ENCODE peak calls at places on chromosomes 5 and 9, in eight cellular contexts. R is PC-3; L is CD4-positive, alpha-beta T cell; G is tibial artery; F is Calu3; Y is adrenal gland; T is AG04449; J is GM10248. D is an unnamed sample.

GRCh38 chr9:72140582-72140981 is 8.7 kb upstream of the GDA start:
- DNase-seq in R (peak), L (no peak), G (no peak), F (peak), Y (no peak), T (no peak), J (no peak), D (no peak)

GRCh38 chr9:33101104-33101951 is 24.9 kb upstream of the SMU1 start:
- DNase-seq in R (peak), L (no peak), G (no peak), F (no peak), Y (peak), T (peak), J (no peak), D (no peak)

GRCh38 chr9:21904776-21905175 is 89.4 kb downstream of the CDKN2A start:
- DNase-seq in R (peak), L (no peak), G (no peak), F (no peak), Y (no peak), T (no peak), J (no peak), D (no peak)

GRCh38 chr9:88587182-88587581 is 52.2 kb downstream of the NXNL2 start:
- DNase-seq in R (peak), L (no peak), G (no peak), F (peak), Y (no peak), T (no peak), J (no peak), D (no peak)

GRCh38 chr5:96146675-96147074 is 185.0 kb upstream of the ELL2 start:
- DNase-seq in R (peak), L (no peak), G (no peak), F (no peak), Y (peak), T (peak), J (peak), D (no peak)

GRCh38 chr9:9352877-9353481 is 1259.8 kb downstream of the PTPRD start:
- DNase-seq in R (peak), L (no peak), G (no peak), F (peak), Y (no peak), T (no peak), J (no peak), D (no peak)

GRCh38 chr5:16853511-16853910 is 82.6 kb downstream of the MYO10 start:
- DNase-seq in R (no peak), L (no peak), G (no peak), F (no peak), Y (no peak), T (no peak), J (no peak), D (no peak)

GRCh38 chr9:3646226-3646625 is 120.4 kb upstream of the RFX3 start:
- DNase-seq in R (no peak), L (no peak), G (no peak), F (no peak), Y (no peak), T (no peak), J (no peak), D (no peak)

GRCh38 chr9:68726489-68726888 is 21.4 kb downstream of the PIP5K1B start:
- DNase-seq in R (no peak), L (no peak), G (no peak), F (no peak), Y (no peak), T (no peak), J (no peak), D (no peak)

GRCh38 chr5:1420211-1421195 is 24.7 kb downstream of the SLC6A3 start:
- DNase-seq in R (peak), L (no peak), G (no peak), F (no peak), Y (no peak), T (no peak), J (no peak), D (no peak)

GRCh38 chr5:15021286-15022046 is 149.9 kb upstream of the ANKH start:
- DNase-seq in R (peak), L (no peak), G (no peak), F (peak), Y (no peak), T (peak), J (no peak), D (no peak)

GRCh38 chr9:130472184-130472705 is 27.5 kb downstream of the ASS1 start:
- DNase-seq in R (no peak), L (no peak), G (no peak), F (no peak), Y (no peak), T (no peak), J (no peak), D (no peak)

GRCh38 chr5:94793816-94794198 is 175.3 kb downstream of the SLF1 start:
- DNase-seq in R (peak), L (no peak), G (no peak), F (no peak), Y (no peak), T (no peak), J (peak), D (no peak)

DNA sequence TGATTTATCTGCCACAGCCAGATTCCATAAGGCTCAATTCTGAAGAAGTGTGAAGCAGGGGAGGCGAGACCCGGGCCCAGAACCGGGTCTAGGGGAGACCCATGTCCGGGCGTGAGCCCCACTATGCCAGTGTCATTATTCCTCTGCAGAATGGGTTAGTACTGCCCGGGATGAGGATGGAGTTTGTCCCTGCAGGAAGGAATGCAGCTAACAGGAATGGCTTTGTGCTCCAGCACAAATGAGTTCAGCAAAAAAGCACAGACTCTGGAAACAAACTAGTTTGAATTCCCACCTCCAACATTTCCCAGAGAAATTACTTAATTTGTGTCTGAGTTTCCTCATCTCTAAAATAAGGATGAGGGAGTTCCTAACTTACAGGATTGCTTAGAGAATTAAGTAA is 202.9 kb downstream of the SYK start:
- DNase-seq in R (no peak), L (no peak), G (no peak), F (no peak), Y (no peak), T (no peak), J (no peak), D (no peak)
- TF ChIP-seq CTCF in R (no peak), L (no peak), G (no peak), F (no peak), Y (no peak), T (no peak), J (no peak), D (no peak)

GRCh38 chr5:167255931-167256330 is 1035.5 kb upstream of the WWC1 start:
- DNase-seq in R (no peak), L (no peak), G (no peak), F (no peak), Y (no peak), T (no peak), J (no peak), D (no peak)

GRCh38 chr5:167263185-167263584 is 1028.3 kb upstream of the WWC1 start:
- DNase-seq in R (no peak), L (no peak), G (no peak), F (no peak), Y (no peak), T (peak), J (no peak), D (no peak)

GRCh38 chr5:167261309-167262100 is 1029.9 kb upstream of the WWC1 start:
- DNase-seq in R (no peak), L (no peak), G (no peak), F (no peak), Y (no peak), T (no peak), J (no peak), D (no peak)
- TF ChIP-seq CTCF in R (peak), L (no peak), G (no peak), F (peak), Y (no peak), T (peak), J (no peak), D (no peak)

GRCh38 chr5:60482301-60482700 is 217.7 kb downstream of the DEPDC1B start:
- DNase-seq in R (no peak), L (no peak), G (no peak), F (no peak), Y (no peak), T (no peak), J (no peak), D (no peak)

GRCh38 chr5:60477849-60478248 is 222.1 kb downstream of the DEPDC1B start:
- DNase-seq in R (no peak), L (no peak), G (no peak), F (no peak), Y (no peak), T (no peak), J (no peak), D (no peak)

GRCh38 chr5:60473654-60474053 is 226.3 kb downstream of the DEPDC1B start:
- DNase-seq in R (no peak), L (no peak), G (no peak), F (no peak), Y (no peak), T (no peak), J (no peak), D (no peak)

GRCh38 chr5:60483046-60483445 is 216.9 kb downstream of the DEPDC1B start:
- DNase-seq in R (peak), L (no peak), G (no peak), F (no peak), Y (no peak), T (no peak), J (no peak), D (no peak)

GRCh38 chr5:60479542-60479941 is 220.4 kb downstream of the DEPDC1B start:
- DNase-seq in R (no peak), L (no peak), G (no peak), F (no peak), Y (no peak), T (no peak), J (no peak), D (no peak)
- TF ChIP-seq CTCF in R (no peak), L (no peak), G (no peak), F (no peak), Y (no peak), T (no peak), J (no peak), D (no peak)

DNA sequence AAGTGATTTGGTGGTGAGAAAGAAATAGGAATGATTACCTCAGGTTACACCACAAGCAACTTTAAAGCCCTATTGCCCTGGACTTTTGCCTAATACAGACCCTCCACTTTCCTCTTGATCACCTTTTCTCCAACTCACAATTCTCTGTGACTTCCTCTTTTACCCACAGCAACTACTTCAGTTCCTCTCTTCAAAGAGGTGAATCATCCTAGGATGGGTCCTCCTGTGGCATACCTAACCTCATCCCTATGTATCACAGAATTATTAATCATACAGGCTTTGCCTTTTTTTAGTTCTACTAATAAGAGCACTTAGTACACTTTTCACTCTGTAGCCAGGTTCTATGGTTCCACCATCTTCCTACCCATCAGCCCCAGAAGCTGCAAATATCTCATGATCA is 19.6 kb upstream of the INSL6 start:
- DNase-seq in R (peak), L (no peak), G (no peak), F (no peak), Y (no peak), T (no peak), J (no peak), D (no peak)
- TF ChIP-seq CTCF in R (no peak), L (no peak), G (no peak), F (no peak), Y (no peak), T (no peak), J (no peak), D (no peak)

GRCh38 chr5:148398698-148399121 is 15.0 kb downstream of the FBXO38 start:
- DNase-seq in R (peak), L (no peak), G (no peak), F (peak), Y (no peak), T (no peak), J (no peak), D (no peak)
- TF ChIP-seq CTCF in R (peak), L (no peak), G (no peak), F (peak), Y (no peak), T (no peak), J (no peak), D (no peak)

DNA sequence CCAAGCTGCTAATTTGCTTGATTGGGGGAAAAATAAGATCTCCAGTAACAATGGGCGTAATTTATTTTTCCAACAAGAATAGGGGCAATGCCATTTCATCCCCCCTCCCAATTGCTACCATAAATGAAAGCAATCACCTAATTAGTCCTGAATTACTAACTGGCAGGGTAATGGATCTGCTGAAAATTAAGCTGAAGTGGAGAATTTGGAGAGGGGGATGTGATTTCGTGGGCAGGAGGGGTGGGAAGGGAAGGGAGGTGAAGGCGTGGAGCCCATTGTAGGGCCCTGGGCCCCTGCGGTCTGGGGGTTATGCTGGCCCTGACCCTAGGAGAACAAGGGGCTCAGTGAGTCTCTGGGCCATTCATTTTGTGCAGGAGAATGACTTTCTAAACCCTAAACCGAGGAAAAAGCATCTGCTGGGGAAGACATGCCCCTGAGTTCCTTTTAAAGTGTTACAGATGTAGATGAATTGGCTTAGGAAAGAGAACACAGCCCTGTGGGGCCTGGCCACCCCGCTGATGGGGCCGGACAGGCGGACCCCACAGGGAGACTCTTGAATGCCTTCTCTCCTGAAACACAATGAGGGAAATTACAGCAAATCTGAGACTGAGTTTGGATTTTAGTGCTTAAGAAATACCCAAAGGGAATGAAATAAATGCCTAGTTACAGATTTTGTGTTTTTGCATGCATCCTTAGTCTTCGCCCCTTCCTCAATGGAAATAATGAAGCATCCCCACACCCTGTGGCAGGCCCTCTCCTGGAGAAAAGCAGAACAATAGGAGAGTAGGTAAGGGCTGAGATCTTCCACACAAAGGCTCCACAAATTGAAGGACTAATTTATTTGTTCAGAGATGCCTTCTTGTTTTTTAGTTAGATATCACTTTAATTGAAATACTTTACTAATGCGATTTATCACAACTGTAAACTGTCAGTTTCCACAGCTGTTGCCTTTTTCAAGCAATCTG is 143.2 kb downstream of the PSAT1 start:
- DNase-seq in R (no peak), L (no peak), G (no peak), F (no peak), Y (no peak), T (no peak), J (no peak), D (no peak)
- TF ChIP-seq CTCF in R (peak), L (no peak), G (no peak), F (no peak), Y (no peak), T (peak), J (no peak), D (no peak)

GRCh38 chr5:103256178-103256577 is 2.4 kb upstream of the MACIR start:
- DNase-seq in R (peak), L (no peak), G (no peak), F (no peak), Y (no peak), T (no peak), J (no peak), D (no peak)
- TF ChIP-seq CTCF in R (peak), L (no peak), G (no peak), F (no peak), Y (peak), T (no peak), J (peak), D (no peak)

D was measured in natural killer cell.